ENCODE peak calls at places on chromosome 13, in nine cellular contexts. L, Y, U, C, H, Q, V, I and D are unnamed samples.
A peak's percentile ranks its signal among the peaks of the same experiment; 100 is the strongest.

GRCh38 chr13:31468114-31468902 is 268.5 kb downstream of the B3GLCT start:
- DNase-seq in L (no peak), Y (no peak), U (no peak), C (no peak), H (no peak), Q (no peak), V (no peak), I (no peak), D (no peak)

GRCh38 chr13:51977606-51978005 is 33.6 kb downstream of the ATP7B start:
- DNase-seq in L (no peak), Y (no peak), U (no peak), C (no peak), H (peak; percentile 41), Q (no peak), V (no peak), I (no peak), D (no peak)

GRCh38 chr13:25752957-25753540 is 298.8 kb downstream of the SHISA2 start:
- DNase-seq in L (peak; percentile 68), Y (peak; percentile 50), U (no peak), C (peak; percentile 78), H (no peak), Q (peak; percentile 74), V (no peak), I (no peak), D (no peak)

GRCh38 chr13:89969996-89970709 is 1377.3 kb upstream of the MIR17HG start:
- DNase-seq in L (no peak), Y (no peak), U (no peak), C (peak; percentile 3), H (no peak), Q (no peak), V (no peak), I (no peak), D (no peak)

GRCh38 chr13:92833071-92833470 is 393.5 kb upstream of the GPC6 start:
- DNase-seq in L (no peak), Y (no peak), U (no peak), C (peak; percentile 21), H (no peak), Q (no peak), V (no peak), I (no peak), D (no peak)

GRCh38 chr13:103140001-103140671 is 73.9 kb upstream of the SLC10A2 start:
- DNase-seq in L (no peak), Y (no peak), U (peak; percentile 37), C (peak; percentile 11), H (peak; percentile 53), Q (peak; percentile 8), V (no peak), I (no peak), D (no peak)

GRCh38 chr13:33577037-33577436 is 240.9 kb upstream of the RFC3 start:
- DNase-seq in L (no peak), Y (no peak), U (no peak), C (peak; percentile 58), H (no peak), Q (no peak), V (peak; percentile 41), I (no peak), D (no peak)

GRCh38 chr13:112071902-112072530 is 5.1 kb downstream of the SOX1 start:
- DNase-seq in L (no peak), Y (no peak), U (no peak), C (no peak), H (no peak), Q (no peak), V (no peak), I (no peak), D (no peak)

GRCh38 chr13:40402931-40403412 is 263.5 kb downstream of the FOXO1 start:
- DNase-seq in L (no peak), Y (no peak), U (no peak), C (peak; percentile 90), H (no peak), Q (peak; percentile 51), V (peak; percentile 71), I (no peak), D (no peak)

GRCh38 chr13:48146636-48147035 is 51.7 kb upstream of the MED4 start:
- DNase-seq in L (no peak), Y (no peak), U (no peak), C (no peak), H (no peak), Q (no peak), V (no peak), I (no peak), D (no peak)

GRCh38 chr13:99442273-99442895 is 58.9 kb upstream of the TM9SF2 start:
- DNase-seq in L (no peak), Y (peak; percentile 54), U (no peak), C (peak; percentile 67), H (peak; percentile 47), Q (peak; percentile 42), V (peak; percentile 49), I (no peak), D (peak; percentile 66)

GRCh38 chr13:33999830-34000605 is 182.1 kb downstream of the RFC3 start:
- DNase-seq in L (no peak), Y (no peak), U (no peak), C (no peak), H (no peak), Q (no peak), V (no peak), I (no peak), D (peak; percentile 3)

GRCh38 chr13:90070362-90070761 is 1277.1 kb upstream of the MIR17HG start:
- DNase-seq in L (no peak), Y (no peak), U (no peak), C (peak; percentile 13), H (no peak), Q (no peak), V (no peak), I (no peak), D (no peak)

GRCh38 chr13:50390503-50391248 is 375.4 kb downstream of the KCNRG start:
- DNase-seq in L (no peak), Y (no peak), U (no peak), C (no peak), H (no peak), Q (no peak), V (no peak), I (no peak), D (no peak)

GRCh38 chr13:27372896-27373295 is 51.5 kb upstream of the GTF3A start:
- DNase-seq in L (no peak), Y (no peak), U (no peak), C (peak; percentile 18), H (no peak), Q (no peak), V (no peak), I (no peak), D (no peak)

GRCh38 chr13:105291987-105292386 is 1243.5 kb downstream of the EFNB2 start:
- DNase-seq in L (no peak), Y (no peak), U (no peak), C (no peak), H (no peak), Q (no peak), V (no peak), I (no peak), D (no peak)

GRCh38 chr13:45341799-45342584 is 1.0 kb upstream of the TPT1 start:
- DNase-seq in L (peak; percentile 86), Y (no peak), U (no peak), C (peak; percentile 67), H (peak; percentile 79), Q (no peak), V (peak; percentile 50), I (no peak), D (no peak)

GRCh38 chr13:114073881-114074551 is 58.4 kb downstream of the RASA3 start:
- DNase-seq in L (peak; percentile 38), Y (no peak), U (no peak), C (no peak), H (no peak), Q (no peak), V (no peak), I (no peak), D (no peak)

GRCh38 chr13:99958402-99959126 is 13.0 kb downstream of the ZIC5 start:
- DNase-seq in L (no peak), Y (no peak), U (peak; percentile 69), C (no peak), H (no peak), Q (no peak), V (no peak), I (peak; percentile 71), D (no peak)

GRCh38 chr13:113934576-113934975 is 39.3 kb downstream of the C13orf46 start:
- DNase-seq in L (peak; percentile 67), Y (no peak), U (no peak), C (no peak), H (no peak), Q (no peak), V (no peak), I (no peak), D (no peak)

GRCh38 chr13:23701646-23702045 is 131.4 kb downstream of the TNFRSF19 start:
- DNase-seq in L (peak; percentile 93), Y (no peak), U (no peak), C (peak; percentile 94), H (no peak), Q (no peak), V (no peak), I (no peak), D (no peak)

GRCh38 chr13:30730526-30730925 is 4.8 kb upstream of the ALOX5AP start:
- DNase-seq in L (no peak), Y (no peak), U (peak; percentile 35), C (no peak), H (no peak), Q (no peak), V (no peak), I (peak; percentile 61), D (no peak)

GRCh38 chr13:79190932-79191331 is 215.1 kb downstream of the RBM26 start:
- DNase-seq in L (no peak), Y (no peak), U (no peak), C (no peak), H (no peak), Q (no peak), V (no peak), I (no peak), D (no peak)

GRCh38 chr13:36973009-36973408 is 26.1 kb downstream of the ALG5 start:
- DNase-seq in L (no peak), Y (no peak), U (no peak), C (no peak), H (no peak), Q (no peak), V (no peak), I (no peak), D (no peak)

GRCh38 chr13:45207319-45207718 is 6.5 kb upstream of the KCTD4 start:
- DNase-seq in L (no peak), Y (no peak), U (no peak), C (no peak), H (no peak), Q (no peak), V (no peak), I (no peak), D (no peak)